ENCODE peak calls at places on chromosomes 6 and 20, in six cellular contexts. M is GM23338, L is tibial artery, E is body of pancreas, V is lung, Z is Peyer's patch. I is an unnamed sample.
A peak's percentile ranks its signal among the peaks of the same experiment; 100 is the strongest.

GRCh38 chr6:141421378-141421777 is 711.3 kb upstream of the GJE1 start:
- DNase-seq in V (no peak), M (no peak), L (no peak), E (no peak), Z (no peak), I (no peak)

GRCh38 chr6:152423216-152424103 is 213.7 kb downstream of the SYNE1 start:
- DNase-seq in Z (no peak), M (no peak), E (no peak), L (no peak), V (no peak), I (no peak)

GRCh38 chr6:121055572-121056163 is 278.6 kb downstream of the TBC1D32 start:
- DNase-seq in L (no peak), E (no peak), M (peak; percentile 78), V (no peak), Z (no peak), I (peak; percentile 16)

GRCh38 chr6:42367353-42368011 is 84.2 kb downstream of the TRERF1 start:
- DNase-seq in E (peak; percentile 31), L (no peak), V (peak; percentile 32), Z (no peak), M (no peak), I (peak; percentile 74)

GRCh38 chr6:148435386-148435785 is 92.7 kb downstream of the SASH1 start:
- DNase-seq in E (no peak), L (no peak), M (no peak), V (no peak), Z (no peak), I (no peak)

GRCh38 chr6:34806738-34807453 is 15.0 kb downstream of the BLTP3A start:
- DNase-seq in Z (no peak), E (no peak), M (no peak), V (no peak), L (no peak), I (no peak)

GRCh38 chr6:159184559-159184958 is 15.4 kb downstream of the FNDC1 start:
- DNase-seq in V (no peak), Z (no peak), E (no peak), L (no peak), M (no peak), I (no peak)

GRCh38 chr6:154412106-154412820 is 55.7 kb upstream of the IPCEF1 start:
- DNase-seq in E (no peak), Z (no peak), L (no peak), M (no peak), V (no peak), I (no peak)

GRCh38 chr6:146289816-146290588 is 253.6 kb upstream of the RAB32 start:
- DNase-seq in E (peak; percentile 8), Z (no peak), M (no peak), L (no peak), V (no peak), I (no peak)

GRCh38 chr6:16718301-16718700 is 43.0 kb downstream of the ATXN1 start:
- DNase-seq in V (no peak), M (no peak), E (no peak), Z (no peak), L (no peak), I (no peak)

GRCh38 chr20:57258055-57258454 is 8.4 kb downstream of the BMP7 start:
- DNase-seq in E (no peak), Z (no peak), V (no peak), M (peak; percentile 67), L (no peak), I (no peak)

GRCh38 chr20:15940127-15940526 is 633.1 kb downstream of the KIF16B start:
- DNase-seq in Z (no peak), E (no peak), V (no peak), L (no peak), M (no peak), I (no peak)

GRCh38 chr6:71419217-71419953 is 130.8 kb downstream of the OGFRL1 start:
- DNase-seq in V (no peak), M (peak; percentile 13), Z (no peak), L (peak; percentile 61), E (no peak), I (no peak)

GRCh38 chr6:138087549-138087948 is 19.7 kb downstream of the PERP start:
- DNase-seq in L (no peak), V (no peak), M (peak; percentile 19), Z (no peak), E (no peak), I (no peak)

GRCh38 chr6:106377061-106377540 is 16.6 kb downstream of the CRYBG1 start:
- DNase-seq in E (no peak), L (no peak), V (no peak), Z (no peak), M (no peak), I (no peak)

GRCh38 chr6:81772741-81773140 is 20.3 kb upstream of the TENT5A start:
- DNase-seq in V (no peak), M (no peak), L (no peak), E (no peak), Z (no peak), I (peak; percentile 32)

GRCh38 chr20:45419188-45420091 is 3.5 kb downstream of the PIGT start:
- DNase-seq in V (peak; percentile 67), L (peak; percentile 82), Z (peak; percentile 65), M (no peak), E (peak; percentile 94), I (peak; percentile 47)

GRCh38 chr20:39853664-39854063 is 835.4 kb downstream of the MAFB start:
- DNase-seq in V (no peak), M (peak; percentile 11), Z (no peak), L (no peak), E (no peak), I (no peak)

GRCh38 chr6:144314003-144314485 is 28.9 kb downstream of the UTRN start:
- DNase-seq in M (no peak), Z (no peak), V (peak; percentile 87), L (peak; percentile 91), E (peak; percentile 52), I (no peak)

GRCh38 chr20:13174402-13174801 is 46.7 kb upstream of the ISM1 start:
- DNase-seq in Z (no peak), L (no peak), M (no peak), E (no peak), V (no peak), I (no peak)

GRCh38 chr6:92979281-92979680 is 440.1 kb downstream of the EPHA7 start:
- DNase-seq in V (no peak), E (no peak), M (no peak), L (no peak), Z (no peak), I (no peak)

GRCh38 chr6:7108196-7108963 is 619 bp downstream of the RREB1 start:
- DNase-seq in V (peak; percentile 58), L (peak; percentile 84), M (peak; percentile 78), Z (peak; percentile 79), E (peak; percentile 59), I (peak; percentile 55)

GRCh38 chr6:26205625-26206574 is 118.7 kb downstream of the HFE start:
- DNase-seq in V (no peak), M (peak; percentile 70), E (no peak), L (no peak), Z (no peak), I (peak; percentile 31)

GRCh38 chr20:10668677-10669368 is 5.0 kb downstream of the JAG1 start:
- DNase-seq in M (no peak), Z (no peak), E (no peak), V (no peak), L (no peak), I (no peak)

GRCh38 chr20:64133951-64134407 is 26.6 kb upstream of the NPBWR2 start:
- DNase-seq in Z (no peak), E (no peak), L (peak; percentile 38), V (no peak), M (peak; percentile 69), I (no peak)

GRCh38 chr20:2254333-2254732 is 41.5 kb upstream of the TGM3 start:
- DNase-seq in E (no peak), M (no peak), Z (no peak), L (no peak), V (no peak), I (no peak)

GRCh38 chr20:50731930-50732690 is 730 bp downstream of the PARD6B start:
- DNase-seq in M (peak; percentile 61), Z (no peak), L (no peak), V (no peak), E (no peak), I (no peak)

GRCh38 chr6:38604700-38605099 is 35.0 kb downstream of the BTBD9 start:
- DNase-seq in V (peak; percentile 79), L (no peak), E (no peak), Z (no peak), M (no peak), I (no peak)

GRCh38 chr20:1876975-1877603 is 18.1 kb upstream of the SIRPA start:
- DNase-seq in Z (peak; percentile 58), M (peak; percentile 37), V (no peak), E (no peak), L (no peak), I (peak; percentile 90)

DNA sequence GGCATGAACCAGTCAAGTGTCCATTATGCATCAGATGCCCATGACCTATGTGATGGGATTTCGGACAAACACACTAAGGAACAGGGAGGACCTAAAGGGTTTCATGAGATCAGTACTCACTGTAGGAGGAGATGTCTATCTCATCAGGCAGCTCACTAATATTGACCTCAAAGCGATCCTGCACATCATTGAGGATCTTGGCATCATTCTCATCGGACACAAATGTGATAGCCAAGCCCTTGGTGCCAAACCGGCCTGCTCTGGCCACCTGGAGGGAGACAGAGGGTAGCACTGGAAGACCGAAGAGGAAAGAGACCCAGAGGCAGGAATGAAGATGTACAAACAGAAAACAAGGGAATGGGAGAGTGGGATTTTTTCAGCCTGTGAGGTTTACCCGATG is 1.9 kb downstream of the MCCD1 start:
- DNase-seq in V (no peak), E (no peak), L (no peak), Z (no peak), M (no peak), I (no peak)
- TF ChIP-seq CTCF in V (no peak), E (no peak), L (no peak), Z (no peak), M (no peak), I (no peak)

GRCh38 chr20:52812231-52812847 is 159.8 kb upstream of the TSHZ2 start:
- DNase-seq in L (no peak), E (no peak), M (peak; percentile 28), Z (no peak), V (no peak), I (no peak)
- TF ChIP-seq CTCF in L (no peak), E (no peak), M (peak; percentile 41), Z (no peak), V (no peak), I (no peak)

GRCh38 chr6:136750821-136751220 is 41.5 kb downstream of the MAP3K5 start:
- DNase-seq in E (no peak), M (no peak), L (no peak), Z (no peak), V (no peak), I (no peak)
- TF ChIP-seq CTCF in E (no peak), M (no peak), L (no peak), Z (no peak), V (no peak), I (no peak)

GRCh38 chr20:62244644-62245108 is 6.4 kb downstream of the OSBPL2 start:
- DNase-seq in Z (peak; percentile 63), E (peak; percentile 96), L (no peak), V (no peak), M (no peak), I (no peak)

GRCh38 chr20:62245911-62246280 is 7.6 kb downstream of the OSBPL2 start:
- DNase-seq in V (no peak), E (no peak), M (no peak), Z (no peak), L (no peak), I (no peak)

GRCh38 chr20:62248890-62249560 is 10.7 kb downstream of the OSBPL2 start:
- DNase-seq in E (no peak), M (no peak), V (no peak), L (no peak), Z (no peak), I (no peak)

GRCh38 chr20:62246431-62246830 is 8.1 kb downstream of the OSBPL2 start:
- DNase-seq in M (no peak), Z (no peak), V (no peak), E (no peak), L (no peak), I (no peak)

GRCh38 chr20:62246872-62247652 is 8.7 kb downstream of the OSBPL2 start:
- DNase-seq in E (peak; percentile 81), Z (no peak), M (no peak), L (no peak), V (no peak), I (no peak)
- TF ChIP-seq CTCF in E (no peak), Z (no peak), M (no peak), L (no peak), V (no peak), I (no peak)

I was measured in GM13976.